ENCODE peak calls at places on chromosomes 3 and 15, in four cellular contexts. J, R, B and G are unnamed samples.

GRCh38 chr3:179956416-179956830 is 80.3 kb downstream of the PEX5L start:
- DNase-seq in J (no peak), R (no peak), B (no peak), G (no peak)

GRCh38 chr3:15284121-15284889 is 48.1 kb downstream of the SH3BP5 start:
- DNase-seq in R (peak), B (no peak), J (no peak), G (peak)

GRCh38 chr3:10336761-10337160 is 15.8 kb upstream of the SEC13 start:
- DNase-seq in R (no peak), B (no peak), J (no peak), G (no peak)

GRCh38 chr3:150793641-150794040 is 30.7 kb upstream of the SIAH2 start:
- DNase-seq in J (no peak), R (no peak), B (no peak), G (no peak)

GRCh38 chr3:73547427-73548036 is 77.2 kb downstream of the PDZRN3 start:
- DNase-seq in R (peak), B (peak), J (no peak), G (peak)

GRCh38 chr3:184322731-184323487 is 8.5 kb downstream of the EIF4G1 start:
- DNase-seq in J (no peak), B (no peak), R (no peak), G (no peak)

GRCh38 chr15:94524565-94524964 is 293.2 kb downstream of the MCTP2 start:
- DNase-seq in R (no peak), J (no peak), B (no peak), G (no peak)

GRCh38 chr3:157088506-157089454 is 71.2 kb downstream of the CCNL1 start:
- DNase-seq in J (peak), R (peak), B (peak), G (peak)

GRCh38 chr3:126129408-126129891 is 45.5 kb upstream of the SLC41A3 start:
- DNase-seq in B (no peak), J (no peak), R (peak), G (no peak)

GRCh38 chr3:184092199-184092598 is 4.7 kb upstream of the HTR3E start:
- DNase-seq in B (no peak), J (no peak), R (no peak), G (no peak)

GRCh38 chr3:51799879-51800757 is 21.1 kb upstream of the IQCF6 start:
- DNase-seq in J (peak), R (peak), B (peak), G (peak)

GRCh38 chr3:52385157-52385556 is 59.7 kb downstream of the SEMA3G start:
- DNase-seq in R (peak), B (no peak), J (no peak), G (no peak)

GRCh38 chr3:126858887-126859286 is 124.0 kb upstream of the PLXNA1 start:
- DNase-seq in R (peak), J (no peak), B (peak), G (no peak)

GRCh38 chr3:179898024-179898423 is 138.7 kb downstream of the PEX5L start:
- DNase-seq in R (peak), J (no peak), B (peak), G (no peak)

GRCh38 chr15:75840659-75841058 is 2.6 kb upstream of the UBE2Q2 start:
- DNase-seq in B (peak), J (no peak), R (peak), G (peak)

GRCh38 chr3:13650210-13651056 is 101.5 kb downstream of the FBLN2 start:
- DNase-seq in J (peak), R (peak), B (peak), G (peak)